ENCODE peak calls at places on chromosomes 1 and 21, in six cellular contexts. P is ascending aorta, L is fibroblast of the aortic adventitia, G is cardiac muscle cell, U is OCI-LY7, A is Peyer's patch. S is an unnamed sample.

GRCh38 chr1:228022571-228023293 is 15.9 kb downstream of the WNT3A start:
- DNase-seq in A (no peak), L (no peak), U (no peak), P (no peak), G (no peak), S (no peak)

GRCh38 chr1:15405106-15405850 is 4.4 kb upstream of the EFHD2 start:
- DNase-seq in A (no peak), L (no peak), U (no peak), G (no peak), P (no peak), S (no peak)

GRCh38 chr1:24077278-24077978 is 34.5 kb downstream of the MYOM3 start:
- DNase-seq in G (no peak), P (no peak), A (no peak), L (no peak), U (no peak), S (no peak)

GRCh38 chr1:2128189-2128901 is 66.2 kb downstream of the FAAP20 start:
- DNase-seq in G (no peak), P (no peak), A (no peak), L (no peak), U (no peak), S (no peak)

GRCh38 chr1:154347961-154348360 is 22.6 kb downstream of the ATP8B2 start:
- DNase-seq in U (no peak), A (no peak), G (no peak), P (no peak), L (peak), S (peak)

GRCh38 chr1:17531682-17532487 is 7.6 kb upstream of the ARHGEF10L start:
- DNase-seq in P (peak), U (no peak), A (no peak), L (peak), G (peak), S (no peak)

GRCh38 chr1:31042656-31043055 is 22.9 kb downstream of the PUM1 start:
- DNase-seq in A (no peak), U (no peak), P (no peak), G (no peak), L (no peak), S (no peak)

GRCh38 chr1:154996966-154997701 is 3.7 kb downstream of the LENEP start:
- DNase-seq in G (no peak), U (no peak), A (no peak), L (no peak), P (no peak), S (no peak)

GRCh38 chr21:28207776-28208175 is 784.9 kb downstream of the LTN1 start:
- DNase-seq in L (peak), U (no peak), P (no peak), G (no peak), A (no peak), S (no peak)

GRCh38 chr1:248316796-248317195 is 7.6 kb downstream of the OR2M7 start:
- DNase-seq in L (no peak), A (no peak), G (no peak), P (no peak), U (no peak), S (no peak)

GRCh38 chr1:106290805-106291537 is 765.5 kb upstream of the PRMT6 start:
- DNase-seq in A (no peak), U (no peak), L (no peak), P (no peak), G (no peak), S (no peak)

GRCh38 chr1:115732307-115732706 is 36.2 kb downstream of the CASQ2 start:
- DNase-seq in G (no peak), L (no peak), U (no peak), P (no peak), A (no peak), S (no peak)

GRCh38 chr1:32390904-32391480 is 3.2 kb downstream of the BSDC1 start:
- DNase-seq in L (peak), A (no peak), G (no peak), U (no peak), P (no peak), S (no peak)

GRCh38 chr1:114093624-114094302 is 59.9 kb downstream of the SYT6 start:
- DNase-seq in A (no peak), U (peak), G (no peak), L (no peak), P (no peak), S (no peak)

GRCh38 chr1:160326393-160326792 is 16.7 kb downstream of the COPA start:
- DNase-seq in U (no peak), L (no peak), P (no peak), G (no peak), A (no peak), S (no peak)

GRCh38 chr1:39195166-39196111 is 9.1 kb upstream of the MACF1 start:
- DNase-seq in U (no peak), L (peak), G (no peak), P (no peak), A (no peak), S (no peak)

GRCh38 chr1:154583691-154584212 is 16.2 kb downstream of the CHRNB2 start:
- DNase-seq in U (no peak), P (no peak), L (peak), G (no peak), A (no peak), S (no peak)

GRCh38 chr1:54077359-54077758 is 24.0 kb downstream of the TCEANC2 start:
- DNase-seq in L (no peak), U (no peak), A (no peak), G (no peak), P (no peak), S (no peak)

GRCh38 chr1:230861489-230861888 is 6.8 kb downstream of the C1orf198 start:
- DNase-seq in L (no peak), U (no peak), P (no peak), G (no peak), A (no peak), S (no peak)

GRCh38 chr1:2194319-2194897 is at the start of gene FAAP20:
- DNase-seq in G (peak), L (peak), U (peak), A (peak), P (no peak), S (peak)

GRCh38 chr1:219173434-219173757 is 282 bp upstream of the LYPLAL1 start:
- DNase-seq in P (no peak), G (no peak), U (no peak), A (no peak), L (no peak), S (no peak)

GRCh38 chr1:238457610-238458009 is 566.9 kb upstream of the ZP4 start:
- DNase-seq in P (no peak), G (no peak), U (no peak), L (peak), A (no peak), S (no peak)

GRCh38 chr1:53957231-53957818 is 11.2 kb downstream of the LRRC42 start:
- DNase-seq in U (no peak), G (no peak), A (no peak), L (peak), P (no peak), S (no peak)

GRCh38 chr1:208475951-208476824 is 232.0 kb upstream of the PLXNA2 start:
- DNase-seq in L (peak), A (no peak), G (peak), P (no peak), U (no peak), S (no peak)

GRCh38 chr1:209199822-209200221 is 383.7 kb upstream of the CAMK1G start:
- DNase-seq in A (no peak), U (no peak), L (no peak), P (no peak), G (peak), S (no peak)

GRCh38 chr1:21680918-21681317 is 11.8 kb upstream of the RAP1GAP start:
- DNase-seq in L (peak), P (no peak), U (no peak), A (no peak), G (no peak), S (no peak)

GRCh38 chr1:54871275-54872040 is 15.5 kb downstream of the DHCR24 start:
- DNase-seq in G (no peak), A (no peak), L (no peak), U (no peak), P (no peak), S (no peak)

GRCh38 chr1:243842978-243843490 is 7.0 kb downstream of the AKT3 start:
- DNase-seq in L (peak), P (no peak), A (no peak), U (no peak), G (no peak), S (no peak)

GRCh38 chr1:232901255-232901654 is 49.2 kb upstream of the NTPCR start:
- DNase-seq in P (no peak), U (peak), G (peak), A (no peak), L (no peak), S (peak)

GRCh38 chr1:17729909-17730308 is 25.2 kb upstream of the ACTL8 start:
- DNase-seq in P (no peak), L (no peak), U (no peak), G (peak), A (no peak), S (no peak)

GRCh38 chr1:55833452-55834160 is 618.4 kb upstream of the USP24 start:
- DNase-seq in P (no peak), A (no peak), L (peak), U (no peak), G (no peak), S (no peak)

GRCh38 chr1:9767964-9768668 is 55.6 kb downstream of the CLSTN1 start:
- DNase-seq in L (no peak), G (no peak), A (no peak), P (no peak), U (peak), S (no peak)

GRCh38 chr1:65514083-65514482 is 93.6 kb downstream of the LEPR start:
- DNase-seq in L (peak), G (no peak), U (no peak), P (no peak), A (no peak), S (no peak)

GRCh38 chr1:36924282-36924791 is 110.0 kb downstream of the GRIK3 start:
- DNase-seq in A (no peak), L (peak), U (peak), P (no peak), G (peak), S (peak)

GRCh38 chr1:23362218-23362713 is 7.4 kb downstream of the ZNF436 start:
- DNase-seq in P (no peak), L (no peak), U (no peak), A (no peak), G (peak), S (no peak)

GRCh38 chr1:29708381-29708780 is 472.1 kb downstream of the PTPRU start:
- DNase-seq in G (no peak), L (peak), A (no peak), U (no peak), P (no peak), S (no peak)

GRCh38 chr1:94801919-94802546 is 18.1 kb upstream of the SLC44A3 start:
- DNase-seq in G (peak), A (no peak), P (peak), U (peak), L (peak), S (peak)

GRCh38 chr1:100305954-100306353 is 39.9 kb downstream of the RTCA start:
- DNase-seq in U (no peak), P (no peak), L (no peak), G (no peak), A (no peak), S (no peak)

GRCh38 chr1:41898191-41898713 is 20.5 kb downstream of the HIVEP3 start:
- DNase-seq in A (peak), G (no peak), U (no peak), P (no peak), L (peak), S (no peak)

GRCh38 chr1:75616436-75617433 is 5.8 kb upstream of the SLC44A5 start:
- DNase-seq in A (no peak), U (no peak), L (peak), G (peak), P (no peak), S (peak)

DNA sequence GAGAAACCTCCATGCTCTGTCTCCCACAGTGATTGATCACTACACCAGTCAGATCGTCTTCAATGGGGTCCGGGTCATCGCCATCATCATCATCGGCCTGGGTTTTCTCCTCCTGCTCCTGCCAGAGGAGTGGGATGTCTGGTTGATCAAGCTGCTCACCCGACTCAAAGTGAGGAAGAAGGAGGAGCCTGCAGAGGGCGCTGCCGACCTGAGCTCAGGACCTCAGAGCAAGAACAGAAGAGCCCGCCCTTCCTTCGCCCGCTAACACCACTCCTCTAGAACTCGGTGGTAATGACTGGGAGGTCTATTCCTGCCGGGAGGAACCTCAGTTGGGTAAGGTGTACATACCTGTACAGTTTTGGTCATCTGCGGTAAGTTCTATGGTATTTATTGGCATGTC is 50.3 kb upstream of the COA6 start:
- DNase-seq in G (peak), U (peak), L (peak), P (no peak), A (peak), S (peak)
- TF ChIP-seq CTCF in G (peak), U (peak), L (peak), P (no peak), A (no peak), S (peak)

GRCh38 chr1:242129103-242129502 is 130.2 kb upstream of the MAP1LC3C start:
- DNase-seq in U (peak), L (no peak), P (no peak), G (peak), A (no peak), S (peak)
- TF ChIP-seq CTCF in U (peak), L (no peak), P (no peak), G (no peak), A (no peak), S (no peak)

GRCh38 chr1:108695515-108695914 is 3.4 kb downstream of the PRPF38B start:
- DNase-seq in G (no peak), L (no peak), U (no peak), P (no peak), A (no peak), S (no peak)

GRCh38 chr1:108691886-108692723 is at the start of gene PRPF38B:
- DNase-seq in A (peak), L (peak), G (peak), P (peak), U (peak), S (peak)

GRCh38 chr1:108691128-108691885 is 803 bp upstream of the PRPF38B start:
- DNase-seq in P (no peak), G (no peak), A (no peak), U (no peak), L (no peak), S (no peak)

GRCh38 chr1:108692724-108693655 is 880 bp downstream of the PRPF38B start:
- DNase-seq in L (peak), U (peak), P (peak), A (peak), G (peak), S (peak)
- TF ChIP-seq CTCF in L (peak), U (peak), P (no peak), A (no peak), G (peak), S (peak)

GRCh38 chr1:44030606-44031050 is 634 bp downstream of the SLC6A9 start:
- DNase-seq in A (peak), G (peak), P (no peak), L (peak), U (peak), S (peak)
- TF ChIP-seq CTCF in A (no peak), G (peak), P (no peak), L (peak), U (peak), S (peak)

GRCh38 chr1:117672756-117673155 is 66.9 kb downstream of the TENT5C start:
- DNase-seq in P (no peak), G (no peak), U (no peak), A (no peak), L (no peak), S (no peak)

GRCh38 chr1:117675907-117676430 is 70.1 kb downstream of the TENT5C start:
- DNase-seq in L (no peak), U (no peak), A (no peak), G (no peak), P (no peak), S (no peak)

GRCh38 chr1:117673405-117673804 is 67.6 kb downstream of the TENT5C start:
- DNase-seq in L (peak), U (no peak), P (no peak), A (no peak), G (no peak), S (no peak)

GRCh38 chr1:117676615-117677130 is 70.8 kb downstream of the TENT5C start:
- DNase-seq in P (no peak), A (no peak), L (no peak), U (no peak), G (no peak), S (no peak)

GRCh38 chr1:117674521-117675400 is 68.9 kb downstream of the TENT5C start:
- DNase-seq in G (no peak), U (peak), L (peak), P (no peak), A (peak), S (peak)
- TF ChIP-seq CTCF in G (peak), U (peak), L (peak), P (peak), A (peak), S (peak)

GRCh38 chr1:156146006-156146748 is 7.2 kb upstream of the SEMA4A start:
- DNase-seq in U (peak), G (peak), L (peak), P (peak), A (peak), S (peak)
- TF ChIP-seq CTCF in U (peak), G (peak), L (peak), P (peak), A (peak), S (peak)

GRCh38 chr1:151171190-151171589 is 4.6 kb downstream of the TMOD4 start:
- DNase-seq in L (no peak), P (no peak), A (no peak), G (no peak), U (no peak), S (no peak)

GRCh38 chr1:151176514-151177045 is 799 bp upstream of the TMOD4 start:
- DNase-seq in L (no peak), A (no peak), P (no peak), U (no peak), G (no peak), S (no peak)

GRCh38 chr1:151175036-151175741 is 592 bp downstream of the TMOD4 start:
- DNase-seq in A (no peak), G (no peak), P (no peak), L (peak), U (no peak), S (no peak)

GRCh38 chr1:151175910-151176309 is at the start of gene TMOD4:
- DNase-seq in P (no peak), A (no peak), U (peak), G (no peak), L (no peak), S (peak)
- TF ChIP-seq CTCF in P (peak), A (no peak), U (peak), G (peak), L (peak), S (peak)

GRCh38 chr1:40782371-40782956 is 1.1 kb upstream of the KCNQ4 start:
- DNase-seq in L (no peak), A (no peak), U (no peak), P (no peak), G (peak), S (peak)
- TF ChIP-seq CTCF in L (no peak), A (no peak), U (peak), P (no peak), G (no peak), S (no peak)

GRCh38 chr1:59976194-59977074 is 49.9 kb upstream of the CYP2J2 start:
- DNase-seq in L (peak), A (peak), U (peak), P (peak), G (peak), S (peak)
- TF ChIP-seq CTCF in L (peak), A (peak), U (peak), P (peak), G (peak), S (peak)

DNA sequence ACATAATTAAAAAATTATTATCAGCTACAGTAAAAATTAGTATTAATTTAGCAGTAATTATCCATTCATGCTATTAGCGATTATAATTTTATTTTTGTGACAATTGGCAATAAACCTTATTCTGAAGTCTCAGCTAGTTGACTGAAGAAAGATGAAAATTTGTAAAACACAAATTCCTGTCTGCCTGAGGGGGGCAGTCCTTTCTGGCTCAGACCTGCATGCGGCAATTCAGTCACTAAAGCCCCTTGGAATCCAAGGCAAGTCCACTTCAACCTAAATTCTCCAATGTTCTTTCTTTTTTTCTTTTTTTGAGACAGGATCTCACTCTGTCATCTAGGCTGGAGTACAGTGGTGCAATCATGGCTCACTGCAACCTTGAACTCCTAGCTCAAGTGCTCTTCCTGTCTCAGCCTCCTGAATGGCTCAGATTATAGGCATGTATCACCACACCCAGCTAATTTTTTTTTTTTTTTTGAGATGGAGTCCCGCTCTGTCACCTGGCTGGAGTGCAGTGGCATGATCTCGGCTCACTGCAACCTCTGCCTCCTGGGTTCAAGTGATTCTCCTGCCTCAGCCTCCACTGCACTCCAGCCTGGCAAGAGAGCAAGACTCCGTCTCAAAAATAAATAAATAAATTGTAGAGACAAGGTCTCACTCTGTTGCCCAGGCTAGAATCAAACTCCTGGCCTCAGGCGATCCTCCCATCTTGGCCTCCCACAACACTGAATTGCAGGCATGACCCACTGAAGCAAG is 24.1 kb upstream of the ITPKB start:
- DNase-seq in L (no peak), G (no peak), A (no peak), U (no peak), P (no peak), S (no peak)
- TF ChIP-seq CTCF in L (no peak), G (no peak), A (no peak), U (peak), P (no peak), S (no peak)

S was measured in GM13976.